ENCODE peak calls at places on chromosomes 16 and 17, in eight cellular contexts. One of them, this sample, is unnamed.

GRCh38 chr17:2903193-2903974 is 107.1 kb downstream of the RAP1GAP2 start:
- DNase-seq in nephron progenitor cell: no peak
- DNase-seq in H54: no peak
- DNase-seq in Caco-2: no peak
- DNase-seq in heart right ventricle: no peak
- DNase-seq in NCI-H1436: no peak
- DNase-seq in GM04503: no peak
- DNase-seq in amniotic stem cell: no peak
- DNase-seq in this sample: no peak

GRCh38 chr16:11140466-11140865 is 115.5 kb downstream of the SOCS1 start:
- DNase-seq in NCI-H1436: no peak
- DNase-seq in nephron progenitor cell: no peak
- DNase-seq in heart right ventricle: no peak
- DNase-seq in GM04503: no peak
- DNase-seq in Caco-2: no peak
- DNase-seq in H54: no peak
- DNase-seq in amniotic stem cell: no peak
- DNase-seq in this sample: no peak

GRCh38 chr17:6752068-6752909 is 3.6 kb upstream of the XAF1 start:
- DNase-seq in nephron progenitor cell: no peak
- DNase-seq in amniotic stem cell: peak
- DNase-seq in Caco-2: no peak
- DNase-seq in NCI-H1436: no peak
- DNase-seq in GM04503: peak
- DNase-seq in heart right ventricle: peak
- DNase-seq in H54: peak
- DNase-seq in this sample: peak

GRCh38 chr17:69093279-69093789 is 32.6 kb upstream of the ABCA9 start:
- DNase-seq in nephron progenitor cell: no peak
- DNase-seq in H54: no peak
- DNase-seq in amniotic stem cell: no peak
- DNase-seq in heart right ventricle: no peak
- DNase-seq in NCI-H1436: no peak
- DNase-seq in GM04503: no peak
- DNase-seq in Caco-2: no peak
- DNase-seq in this sample: no peak

GRCh38 chr17:44920565-44920940 is 5.3 kb upstream of the GFAP start:
- DNase-seq in heart right ventricle: no peak
- DNase-seq in GM04503: no peak
- DNase-seq in nephron progenitor cell: no peak
- DNase-seq in H54: no peak
- DNase-seq in amniotic stem cell: no peak
- DNase-seq in NCI-H1436: peak
- DNase-seq in Caco-2: no peak
- DNase-seq in this sample: peak

GRCh38 chr16:54935411-54936085 is 4.9 kb downstream of the IRX5 start:
- DNase-seq in NCI-H1436: no peak
- DNase-seq in heart right ventricle: no peak
- DNase-seq in GM04503: no peak
- DNase-seq in Caco-2: no peak
- DNase-seq in amniotic stem cell: no peak
- DNase-seq in H54: no peak
- DNase-seq in nephron progenitor cell: no peak
- DNase-seq in this sample: no peak

GRCh38 chr16:1374418-1375297 is 22.9 kb downstream of the GNPTG start:
- DNase-seq in H54: no peak
- DNase-seq in amniotic stem cell: no peak
- DNase-seq in GM04503: no peak
- DNase-seq in NCI-H1436: no peak
- DNase-seq in nephron progenitor cell: no peak
- DNase-seq in Caco-2: no peak
- DNase-seq in heart right ventricle: no peak
- DNase-seq in this sample: no peak

GRCh38 chr16:15950167-15950854 is 895 bp downstream of the ABCC1 start:
- DNase-seq in GM04503: no peak
- DNase-seq in heart right ventricle: no peak
- DNase-seq in Caco-2: no peak
- DNase-seq in NCI-H1436: peak
- DNase-seq in amniotic stem cell: no peak
- DNase-seq in nephron progenitor cell: peak
- DNase-seq in H54: peak
- DNase-seq in this sample: no peak

GRCh38 chr16:11796227-11797165 is 562 bp downstream of the ZC3H7A start:
- DNase-seq in H54: peak
- DNase-seq in Caco-2: peak
- DNase-seq in GM04503: no peak
- DNase-seq in NCI-H1436: no peak
- DNase-seq in nephron progenitor cell: peak
- DNase-seq in amniotic stem cell: peak
- DNase-seq in heart right ventricle: peak
- DNase-seq in this sample: peak

GRCh38 chr17:73551144-73551543 is 93.1 kb downstream of the SDK2 start:
- DNase-seq in H54: no peak
- DNase-seq in Caco-2: no peak
- DNase-seq in nephron progenitor cell: no peak
- DNase-seq in GM04503: no peak
- DNase-seq in heart right ventricle: no peak
- DNase-seq in NCI-H1436: no peak
- DNase-seq in amniotic stem cell: no peak
- DNase-seq in this sample: no peak